ENCODE peak calls at places on chromosomes 2 and 18, in seven cellular contexts. One of them, this sample, is unnamed.

GRCh38 chr18:74196220-74197119 is 48.1 kb downstream of the TIMM21 start:
- DNase-seq in fibroblast of lung: peak
- DNase-seq in A549: peak
- DNase-seq in naive B cell: peak
- DNase-seq in epithelial cell of esophagus: peak
- DNase-seq in left colon: peak
- DNase-seq in MCF 10A: peak
- DNase-seq in this sample: peak

GRCh38 chr2:119710281-119710680 is 31.3 kb downstream of the TMEM177 start:
- DNase-seq in fibroblast of lung: no peak
- DNase-seq in A549: no peak
- DNase-seq in naive B cell: no peak
- DNase-seq in epithelial cell of esophagus: no peak
- DNase-seq in left colon: no peak
- DNase-seq in MCF 10A: no peak
- DNase-seq in this sample: no peak

GRCh38 chr2:138974651-138975050 is 194.5 kb upstream of the NXPH2 start:
- DNase-seq in fibroblast of lung: no peak
- DNase-seq in A549: no peak
- DNase-seq in naive B cell: no peak
- DNase-seq in epithelial cell of esophagus: no peak
- DNase-seq in left colon: no peak
- DNase-seq in MCF 10A: no peak
- DNase-seq in this sample: no peak

GRCh38 chr2:121748202-121748601 is 7.2 kb upstream of the TSN start:
- DNase-seq in fibroblast of lung: peak
- DNase-seq in A549: no peak
- DNase-seq in naive B cell: no peak
- DNase-seq in epithelial cell of esophagus: peak
- DNase-seq in left colon: no peak
- DNase-seq in MCF 10A: peak
- DNase-seq in this sample: no peak

GRCh38 chr2:238881353-238882082 is 33.6 kb downstream of the TWIST2 start:
- DNase-seq in fibroblast of lung: no peak
- DNase-seq in A549: no peak
- DNase-seq in naive B cell: no peak
- DNase-seq in epithelial cell of esophagus: no peak
- DNase-seq in left colon: no peak
- DNase-seq in MCF 10A: no peak
- DNase-seq in this sample: no peak

GRCh38 chr18:12336251-12336650 is 28.2 kb downstream of the TUBB6 start:
- DNase-seq in fibroblast of lung: no peak
- DNase-seq in A549: no peak
- DNase-seq in naive B cell: no peak
- DNase-seq in epithelial cell of esophagus: peak
- DNase-seq in left colon: no peak
- DNase-seq in MCF 10A: peak
- DNase-seq in this sample: no peak

GRCh38 chr2:71005271-71006202 is 10.9 kb upstream of the TEX261 start:
- DNase-seq in fibroblast of lung: no peak
- DNase-seq in A549: no peak
- DNase-seq in naive B cell: no peak
- DNase-seq in epithelial cell of esophagus: no peak
- DNase-seq in left colon: no peak
- DNase-seq in MCF 10A: no peak
- DNase-seq in this sample: no peak

GRCh38 chr2:86482034-86482433 is 40.9 kb downstream of the KDM3A start:
- DNase-seq in fibroblast of lung: no peak
- DNase-seq in A549: no peak
- DNase-seq in naive B cell: no peak
- DNase-seq in epithelial cell of esophagus: peak
- DNase-seq in left colon: no peak
- DNase-seq in MCF 10A: peak
- DNase-seq in this sample: no peak

GRCh38 chr2:157246212-157247067 is 11.1 kb upstream of the GALNT5 start:
- DNase-seq in fibroblast of lung: peak
- DNase-seq in A549: peak
- DNase-seq in naive B cell: no peak
- DNase-seq in epithelial cell of esophagus: peak
- DNase-seq in left colon: no peak
- DNase-seq in MCF 10A: peak
- DNase-seq in this sample: no peak